ENCODE peak calls at places on chromosomes 13 and 19, in nine cellular contexts. C is lung; M is NCI-H1105 treated with DMSO at 0.1 percent for 48 hours; P is NCI-H2029 treated with DMSO at 0.1 percent for 48 hours; G is foreskin fibroblast; K is T1000; L is CD8-positive, alpha-beta memory T cell; Y is SK-N-SH; R is ELR. X is an unnamed sample.

GRCh38 chr13:109764474-109765292 is 21.7 kb downstream of the IRS2 start:
- DNase-seq in C (no peak), M (no peak), P (no peak), G (peak; percentile 87), K (no peak), L (no peak), Y (peak; percentile 64), R (peak; percentile 38), X (no peak)

GRCh38 chr13:40613192-40613818 is 53.1 kb downstream of the FOXO1 start:
- DNase-seq in C (no peak), M (no peak), P (no peak), G (peak; percentile 31), K (no peak), L (peak; percentile 77), Y (no peak), R (no peak), X (no peak)

GRCh38 chr19:34837262-34837661 is 64.2 kb upstream of the ZNF599 start:
- DNase-seq in C (no peak), M (peak; percentile 68), P (peak; percentile 82), G (no peak), K (no peak), L (no peak), Y (peak; percentile 89), R (no peak), X (no peak)

GRCh38 chr13:97240789-97241734 is 18.9 kb downstream of the MBNL2 start:
- DNase-seq in C (no peak), M (no peak), P (no peak), G (no peak), K (no peak), L (no peak), Y (no peak), R (no peak), X (no peak)

GRCh38 chr19:44741258-44741731 is 7.2 kb upstream of the BCL3 start:
- DNase-seq in C (no peak), M (no peak), P (no peak), G (no peak), K (no peak), L (no peak), Y (no peak), R (no peak), X (no peak)

GRCh38 chr19:50875795-50876422 is 2.7 kb downstream of the KLK2 start:
- DNase-seq in C (no peak), M (no peak), P (no peak), G (no peak), K (no peak), L (no peak), Y (no peak), R (no peak), X (no peak)

GRCh38 chr13:95660981-95661581 is 15.9 kb upstream of the DNAJC3 start:
- DNase-seq in C (no peak), M (peak; percentile 31), P (no peak), G (peak; percentile 68), K (no peak), L (peak; percentile 13), Y (peak; percentile 39), R (peak; percentile 80), X (peak; percentile 73)

GRCh38 chr19:33988601-33989000 is 183.7 kb upstream of the LSM14A start:
- DNase-seq in C (no peak), M (no peak), P (no peak), G (no peak), K (no peak), L (no peak), Y (no peak), R (peak; percentile 3), X (no peak)

GRCh38 chr13:51714663-51715168 is 89.2 kb downstream of the DHRS12 start:
- DNase-seq in C (no peak), M (no peak), P (no peak), G (peak; percentile 83), K (no peak), L (no peak), Y (no peak), R (peak; percentile 86), X (no peak)

GRCh38 chr19:1851581-1852293 is 3.5 kb upstream of the REXO1 start:
- DNase-seq in C (no peak), M (no peak), P (no peak), G (no peak), K (no peak), L (peak; percentile 83), Y (no peak), R (no peak), X (peak; percentile 65)

GRCh38 chr19:2048959-2049740 is 1.9 kb downstream of the MKNK2 start:
- DNase-seq in C (no peak), M (no peak), P (no peak), G (no peak), K (no peak), L (no peak), Y (no peak), R (peak; percentile 30), X (no peak)

GRCh38 chr13:31972453-31972852 is 59.1 kb upstream of the FRY start:
- DNase-seq in C (no peak), M (no peak), P (peak; percentile 15), G (no peak), K (no peak), L (no peak), Y (no peak), R (no peak), X (no peak)

GRCh38 chr13:35514166-35514565 is 37.7 kb upstream of the MAB21L1 start:
- DNase-seq in C (no peak), M (peak; percentile 78), P (no peak), G (no peak), K (no peak), L (no peak), Y (no peak), R (no peak), X (peak; percentile 48)

GRCh38 chr19:10491472-10492047 is 11.6 kb downstream of the KEAP1 start:
- DNase-seq in C (no peak), M (no peak), P (no peak), G (no peak), K (no peak), L (no peak), Y (no peak), R (no peak), X (no peak)

GRCh38 chr19:34345934-34346333 is 19.1 kb upstream of the GPI start:
- DNase-seq in C (peak; percentile 64), M (peak; percentile 20), P (peak; percentile 40), G (peak; percentile 88), K (peak; percentile 81), L (peak; percentile 60), Y (peak; percentile 86), R (peak; percentile 89), X (peak; percentile 92)

GRCh38 chr19:6519289-6519688 is 11.5 kb upstream of the TNFSF9 start:
- DNase-seq in C (no peak), M (no peak), P (no peak), G (peak; percentile 72), K (no peak), L (no peak), Y (no peak), R (peak; percentile 87), X (no peak)

GRCh38 chr13:33312150-33312908 is 26.8 kb upstream of the STARD13 start:
- DNase-seq in C (no peak), M (no peak), P (no peak), G (peak; percentile 69), K (no peak), L (no peak), Y (no peak), R (peak; percentile 32), X (no peak)

GRCh38 chr19:4267901-4268815 is 10.9 kb upstream of the SHD start:
- DNase-seq in C (no peak), M (no peak), P (no peak), G (no peak), K (no peak), L (no peak), Y (no peak), R (no peak), X (no peak)

GRCh38 chr19:14023404-14024235 is 4.3 kb upstream of the RLN3 start:
- DNase-seq in C (peak; percentile 41), M (no peak), P (no peak), G (peak; percentile 68), K (no peak), L (no peak), Y (peak; percentile 81), R (peak; percentile 62), X (peak; percentile 68)

GRCh38 chr13:110426745-110427144 is 119.7 kb downstream of the COL4A2 start:
- DNase-seq in C (no peak), M (peak; percentile 38), P (peak; percentile 94), G (no peak), K (no peak), L (no peak), Y (no peak), R (no peak), X (peak; percentile 12)

GRCh38 chr19:17170538-17171297 is 44.4 kb upstream of the USE1 start:
- DNase-seq in C (no peak), M (no peak), P (no peak), G (no peak), K (no peak), L (no peak), Y (no peak), R (no peak), X (no peak)

GRCh38 chr19:29566496-29567054 is 39.5 kb upstream of the POP4 start:
- DNase-seq in C (no peak), M (no peak), P (no peak), G (no peak), K (no peak), L (no peak), Y (no peak), R (no peak), X (no peak)

GRCh38 chr13:43767351-43767901 is 19.3 kb downstream of the ENOX1 start:
- DNase-seq in C (no peak), M (peak; percentile 75), P (no peak), G (peak; percentile 35), K (no peak), L (no peak), Y (peak; percentile 76), R (no peak), X (no peak)

GRCh38 chr19:47723573-47723923 is 10.3 kb downstream of the EHD2 start:
- DNase-seq in C (peak; percentile 80), M (peak; percentile 42), P (no peak), G (peak; percentile 91), K (no peak), L (no peak), Y (no peak), R (peak; percentile 88), X (peak; percentile 54)

GRCh38 chr13:109235901-109236300 is 550.5 kb downstream of the IRS2 start:
- DNase-seq in C (no peak), M (peak; percentile 69), P (no peak), G (no peak), K (no peak), L (no peak), Y (no peak), R (no peak), X (no peak)

GRCh38 chr19:1027953-1028902 is 1.8 kb downstream of the CNN2 start:
- DNase-seq in C (peak; percentile 76), M (peak; percentile 22), P (no peak), G (peak; percentile 99), K (peak; percentile 89), L (peak; percentile 76), Y (peak; percentile 86), R (peak; percentile 92), X (peak; percentile 41)

GRCh38 chr13:98214707-98215106 is 37.6 kb upstream of the RNF113B start:
- DNase-seq in C (peak; percentile 68), M (no peak), P (peak; percentile 71), G (no peak), K (no peak), L (no peak), Y (no peak), R (peak; percentile 29), X (no peak)

GRCh38 chr19:2289714-2290435 is 7.9 kb upstream of the PEAK3 start:
- DNase-seq in C (peak; percentile 44), M (peak; percentile 43), P (no peak), G (peak; percentile 43), K (no peak), L (peak; percentile 68), Y (no peak), R (peak; percentile 31), X (peak; percentile 52)

GRCh38 chr19:53132231-53132991 is at the start of gene ZNF415:
- DNase-seq in C (peak; percentile 72), M (no peak), P (peak; percentile 2), G (peak; percentile 89), K (peak; percentile 47), L (peak; percentile 20), Y (peak; percentile 89), R (peak; percentile 81), X (peak; percentile 77)

GRCh38 chr19:43455321-43456113 is 9.9 kb downstream of the LYPD3 start:
- DNase-seq in C (no peak), M (no peak), P (no peak), G (no peak), K (no peak), L (no peak), Y (no peak), R (no peak), X (no peak)

GRCh38 chr13:90968510-90968909 is 379.0 kb upstream of the MIR17HG start:
- DNase-seq in C (no peak), M (peak; percentile 2), P (no peak), G (no peak), K (no peak), L (no peak), Y (peak; percentile 38), R (peak; percentile 61), X (peak; percentile 5)